ENCODE peak calls at places on chromosomes 4 and X, in four cellular contexts. One of them, this sample, is unnamed.

GRCh38 chrX:115232933-115233496 is 881 bp downstream of the LRCH2 start:
- DNase-seq in Right ventricle myocardium inferior: no peak
- DNase-seq in kidney glomerular epithelial cell: no peak
- DNase-seq in nephron progenitor cell: no peak
- DNase-seq in this sample: no peak

GRCh38 chrX:136636121-136636520 is 11.8 kb upstream of the CD40LG start:
- DNase-seq in kidney glomerular epithelial cell: no peak
- DNase-seq in nephron progenitor cell: peak; percentile 70
- DNase-seq in Right ventricle myocardium inferior: no peak
- DNase-seq in this sample: no peak

GRCh38 chr4:8525383-8526120 is 54.6 kb upstream of the GPR78 start:
- DNase-seq in kidney glomerular epithelial cell: peak; percentile 23
- DNase-seq in Right ventricle myocardium inferior: no peak
- DNase-seq in nephron progenitor cell: no peak
- DNase-seq in this sample: peak; percentile 23

GRCh38 chr4:170011921-170012628 is 14.1 kb downstream of the MFAP3L start:
- DNase-seq in kidney glomerular epithelial cell: no peak
- DNase-seq in nephron progenitor cell: no peak
- DNase-seq in Right ventricle myocardium inferior: no peak
- DNase-seq in this sample: no peak

GRCh38 chr4:8050555-8051206 is 107.9 kb downstream of the ABLIM2 start:
- DNase-seq in kidney glomerular epithelial cell: no peak
- DNase-seq in Right ventricle myocardium inferior: peak; percentile 85
- DNase-seq in nephron progenitor cell: peak; percentile 49
- DNase-seq in this sample: no peak

GRCh38 chr4:165502919-165503907 is 124.4 kb downstream of the CPE start:
- DNase-seq in Right ventricle myocardium inferior: no peak
- DNase-seq in nephron progenitor cell: no peak
- DNase-seq in kidney glomerular epithelial cell: peak; percentile 1
- DNase-seq in this sample: no peak

GRCh38 chrX:85107407-85107806 is 103.7 kb downstream of the APOOL start:
- DNase-seq in Right ventricle myocardium inferior: peak; percentile 18
- DNase-seq in nephron progenitor cell: no peak
- DNase-seq in kidney glomerular epithelial cell: no peak
- DNase-seq in this sample: no peak

GRCh38 chr4:39996811-39997210 is 19.1 kb upstream of the PDS5A start:
- DNase-seq in kidney glomerular epithelial cell: no peak
- DNase-seq in nephron progenitor cell: no peak
- DNase-seq in Right ventricle myocardium inferior: no peak
- DNase-seq in this sample: no peak

GRCh38 chr4:73451404-73451803 is 15.4 kb downstream of the AFP start:
- DNase-seq in Right ventricle myocardium inferior: no peak
- DNase-seq in nephron progenitor cell: no peak
- DNase-seq in kidney glomerular epithelial cell: no peak
- DNase-seq in this sample: no peak

GRCh38 chr4:47271296-47271695 is 192.2 kb downstream of the COMMD8 start:
- DNase-seq in nephron progenitor cell: no peak
- DNase-seq in kidney glomerular epithelial cell: no peak
- DNase-seq in Right ventricle myocardium inferior: no peak
- DNase-seq in this sample: no peak

GRCh38 chr4:86935499-86935832 is 655 bp downstream of the AFF1 start:
- DNase-seq in Right ventricle myocardium inferior: no peak
- DNase-seq in nephron progenitor cell: no peak
- DNase-seq in kidney glomerular epithelial cell: no peak
- DNase-seq in this sample: no peak

GRCh38 chr4:112938461-112939058 is 110.9 kb upstream of the ANK2 start:
- DNase-seq in Right ventricle myocardium inferior: no peak
- DNase-seq in nephron progenitor cell: no peak
- DNase-seq in kidney glomerular epithelial cell: peak; percentile 52
- DNase-seq in this sample: peak; percentile 60

GRCh38 chr4:73832651-73833237 is 3.7 kb upstream of the CXCL6 start:
- DNase-seq in nephron progenitor cell: no peak
- DNase-seq in kidney glomerular epithelial cell: no peak
- DNase-seq in Right ventricle myocardium inferior: no peak
- DNase-seq in this sample: no peak

GRCh38 chr4:183987987-183988392 is 82.9 kb downstream of the STOX2 start:
- DNase-seq in kidney glomerular epithelial cell: peak; percentile 75
- DNase-seq in nephron progenitor cell: peak; percentile 22
- DNase-seq in Right ventricle myocardium inferior: peak; percentile 72
- DNase-seq in this sample: peak; percentile 86

GRCh38 chrX:132877954-132878536 is 80.4 kb downstream of the HS6ST2 start:
- DNase-seq in Right ventricle myocardium inferior: no peak
- DNase-seq in nephron progenitor cell: peak; percentile 12
- DNase-seq in kidney glomerular epithelial cell: no peak
- DNase-seq in this sample: no peak

GRCh38 chr4:153661215-153661822 is 22.8 kb upstream of the TLR2 start:
- DNase-seq in kidney glomerular epithelial cell: no peak
- DNase-seq in Right ventricle myocardium inferior: no peak
- DNase-seq in nephron progenitor cell: no peak
- DNase-seq in this sample: no peak

GRCh38 chrX:154719132-154719675 is 31.7 kb downstream of the GAB3 start:
- DNase-seq in Right ventricle myocardium inferior: no peak
- DNase-seq in nephron progenitor cell: no peak
- DNase-seq in kidney glomerular epithelial cell: no peak
- DNase-seq in this sample: no peak

GRCh38 chr4:1566838-1567518 is 117.1 kb downstream of the FAM53A start:
- DNase-seq in Right ventricle myocardium inferior: peak; percentile 60
- DNase-seq in nephron progenitor cell: peak; percentile 4
- DNase-seq in kidney glomerular epithelial cell: no peak
- DNase-seq in this sample: no peak

GRCh38 chrX:151715735-151716134 is at the start of gene FATE1:
- DNase-seq in Right ventricle myocardium inferior: no peak
- DNase-seq in nephron progenitor cell: no peak
- DNase-seq in kidney glomerular epithelial cell: no peak
- DNase-seq in this sample: no peak